ENCODE peak calls at places on chromosomes 2 and 18, in six cellular contexts. A, F, J, I, L and Z are unnamed samples.

GRCh38 chr2:231946241-231946814 is 15.2 kb upstream of the DIS3L2 start:
- DNase-seq in F (no peak), J (no peak), L (no peak), I (no peak), A (no peak), Z (no peak)

GRCh38 chr2:160294339-160294803 is 94.3 kb upstream of the ITGB6 start:
- DNase-seq in L (no peak), I (no peak), A (no peak), J (no peak), F (peak), Z (peak)

GRCh38 chr2:158359846-158360245 is 96.7 kb downstream of the CCDC148 start:
- DNase-seq in J (no peak), A (no peak), I (peak), F (no peak), L (no peak), Z (no peak)

GRCh38 chr18:3061581-3062416 is 48.9 kb upstream of the LPIN2 start:
- DNase-seq in F (peak), J (no peak), L (no peak), I (no peak), A (no peak), Z (no peak)

GRCh38 chr18:40124107-40124506 is 1830.9 kb upstream of the PIK3C3 start:
- DNase-seq in I (no peak), J (no peak), A (no peak), L (no peak), F (no peak), Z (peak)

GRCh38 chr2:228039752-228040534 is 141.5 kb downstream of the SPHKAP start:
- DNase-seq in A (no peak), J (peak), I (no peak), F (no peak), L (peak), Z (peak)

GRCh38 chr2:110729106-110729505 is 3.3 kb upstream of the ACOXL start:
- DNase-seq in L (no peak), F (no peak), A (no peak), I (peak), J (no peak), Z (no peak)

GRCh38 chr2:84894131-84894586 is 11.3 kb upstream of the TMSB10 start:
- DNase-seq in J (no peak), L (no peak), I (peak), A (no peak), F (no peak), Z (no peak)

GRCh38 chr18:34805117-34805882 is 95.2 kb downstream of the DTNA start:
- DNase-seq in I (no peak), J (no peak), F (no peak), A (no peak), L (no peak), Z (no peak)

GRCh38 chr2:169661263-169661662 is 32.9 kb downstream of the CFAP210 start:
- DNase-seq in J (no peak), F (no peak), L (no peak), I (no peak), A (no peak), Z (no peak)

GRCh38 chr2:28152585-28153284 is 239.9 kb upstream of the FOSL2 start:
- DNase-seq in F (no peak), A (no peak), I (no peak), J (no peak), L (no peak), Z (peak)

GRCh38 chr2:190970872-190971506 is 43.0 kb downstream of the STAT1 start:
- DNase-seq in I (no peak), J (no peak), L (no peak), F (no peak), A (no peak), Z (no peak)

GRCh38 chr2:80874374-80874773 is 569.8 kb upstream of the LRRTM1 start:
- DNase-seq in L (no peak), A (no peak), F (no peak), J (no peak), I (no peak), Z (no peak)

GRCh38 chr2:27080140-27080469 is 1.7 kb downstream of the EMILIN1 start:
- DNase-seq in F (no peak), L (no peak), A (no peak), J (no peak), I (no peak), Z (no peak)

GRCh38 chr2:30709516-30709915 is 97.7 kb downstream of the CAPN13 start:
- DNase-seq in A (no peak), I (no peak), J (peak), L (no peak), F (no peak), Z (no peak)

GRCh38 chr2:81412681-81413080 is 1108.1 kb upstream of the LRRTM1 start:
- DNase-seq in A (no peak), I (no peak), F (no peak), J (no peak), L (no peak), Z (no peak)

GRCh38 chr2:85604568-85605339 is 2.3 kb upstream of the TMEM150A start:
- DNase-seq in F (no peak), I (no peak), A (no peak), J (no peak), L (no peak), Z (no peak)

GRCh38 chr18:61870151-61870550 is 22.7 kb downstream of the RNF152 start:
- DNase-seq in A (no peak), F (no peak), J (no peak), L (no peak), I (peak), Z (no peak)

GRCh38 chr2:30031184-30031583 is 109.8 kb upstream of the ALK start:
- DNase-seq in J (no peak), A (no peak), L (no peak), I (peak), F (no peak), Z (no peak)

GRCh38 chr18:55790296-55790695 is 202.3 kb upstream of the TCF4 start:
- DNase-seq in J (no peak), L (no peak), I (no peak), F (no peak), A (no peak), Z (no peak)

GRCh38 chr2:128300621-128301020 is 18.0 kb downstream of the HS6ST1 start:
- DNase-seq in L (no peak), F (no peak), J (peak), I (no peak), A (no peak), Z (no peak)

GRCh38 chr2:14781148-14781547 is 148.6 kb downstream of the LRATD1 start:
- DNase-seq in F (no peak), I (no peak), J (no peak), A (no peak), L (peak), Z (no peak)

GRCh38 chr2:20484810-20485611 is 38.1 kb downstream of the RHOB start:
- DNase-seq in J (peak), I (peak), A (no peak), F (no peak), L (no peak), Z (no peak)

GRCh38 chr2:226515344-226516055 is 284.1 kb downstream of the IRS1 start:
- DNase-seq in A (no peak), L (no peak), I (no peak), F (no peak), J (no peak), Z (no peak)

GRCh38 chr2:196677404-196677803 is 37.9 kb downstream of the CCDC150 start:
- DNase-seq in L (no peak), F (no peak), I (peak), A (no peak), J (no peak), Z (peak)

GRCh38 chr2:11582526-11583202 is 48.8 kb downstream of the GREB1 start:
- DNase-seq in J (peak), L (peak), I (peak), A (no peak), F (peak), Z (peak)

GRCh38 chr18:58432050-58432727 is 196.7 kb downstream of the ALPK2 start:
- DNase-seq in I (no peak), A (no peak), F (no peak), J (no peak), L (no peak), Z (no peak)

GRCh38 chr18:41829648-41830516 is 125.2 kb upstream of the PIK3C3 start:
- DNase-seq in F (no peak), J (no peak), A (no peak), I (no peak), L (no peak), Z (no peak)

GRCh38 chr2:111061192-111061591 is 59.5 kb upstream of the BCL2L11 start:
- DNase-seq in F (no peak), A (no peak), I (no peak), J (no peak), L (no peak), Z (no peak)

GRCh38 chr2:61707984-61708852 is 145.6 kb downstream of the FAM161A start:
- DNase-seq in A (no peak), F (no peak), J (no peak), L (peak), I (no peak), Z (peak)

GRCh38 chr2:70472256-70472905 is 81.2 kb downstream of the TGFA start:
- DNase-seq in I (no peak), L (no peak), F (no peak), J (no peak), A (peak), Z (no peak)

GRCh38 chr18:49561377-49562193 is at the start of gene LIPG:
- DNase-seq in J (peak), L (peak), I (peak), F (peak), A (peak), Z (peak)

GRCh38 chr2:120758181-120759048 is 22.7 kb downstream of the GLI2 start:
- DNase-seq in F (peak), L (no peak), A (peak), I (peak), J (no peak), Z (no peak)

GRCh38 chr2:138201326-138201725 is 237.1 kb downstream of the HNMT start:
- DNase-seq in A (no peak), F (no peak), I (no peak), J (no peak), L (no peak), Z (no peak)